ENCODE peak calls at places on chromosomes 13 and 19, in seven cellular contexts. J, B, Z, H, P, Q and O are unnamed samples.

GRCh38 chr19:3194063-3194702 is 8.5 kb downstream of the NCLN start:
- DNase-seq in J (no peak), B (no peak), Z (no peak), H (no peak), P (no peak), Q (no peak), O (no peak)

GRCh38 chr19:50003810-50004419 is 21.3 kb downstream of the VRK3 start:
- DNase-seq in J (no peak), B (peak; percentile 10), Z (peak; percentile 93), H (no peak), P (no peak), Q (no peak), O (no peak)

GRCh38 chr13:114339779-114340534 is 25.7 kb downstream of the CHAMP1 start:
- DNase-seq in J (no peak), B (peak; percentile 62), Z (peak; percentile 32), H (no peak), P (no peak), Q (no peak), O (no peak)

GRCh38 chr19:19460258-19460731 is 54.8 kb downstream of the GATAD2A start:
- DNase-seq in J (no peak), B (no peak), Z (no peak), H (peak; percentile 73), P (no peak), Q (no peak), O (no peak)

GRCh38 chr13:97386832-97387486 is 47.0 kb upstream of the RAP2A start:
- DNase-seq in J (no peak), B (no peak), Z (no peak), H (no peak), P (peak; percentile 62), Q (no peak), O (no peak)

GRCh38 chr19:447816-448546 is 12.9 kb downstream of the SHC2 start:
- DNase-seq in J (no peak), B (no peak), Z (no peak), H (peak; percentile 67), P (no peak), Q (no peak), O (no peak)

GRCh38 chr13:45119469-45119989 is 781 bp upstream of the GTF2F2 start:
- DNase-seq in J (no peak), B (no peak), Z (no peak), H (no peak), P (no peak), Q (no peak), O (no peak)

GRCh38 chr19:14056741-14057356 is 5.0 kb downstream of the PALM3 start:
- DNase-seq in J (no peak), B (no peak), Z (no peak), H (no peak), P (no peak), Q (no peak), O (no peak)

GRCh38 chr19:35211545-35212230 is 16.9 kb downstream of the FAM187B start:
- DNase-seq in J (no peak), B (peak; percentile 19), Z (no peak), H (no peak), P (peak; percentile 80), Q (peak; percentile 17), O (no peak)

GRCh38 chr13:28636078-28636477 is 22.9 kb upstream of the POMP start:
- DNase-seq in J (no peak), B (no peak), Z (no peak), H (no peak), P (no peak), Q (no peak), O (no peak)

GRCh38 chr13:79085021-79085420 is 321.0 kb downstream of the RBM26 start:
- DNase-seq in J (no peak), B (no peak), Z (no peak), H (no peak), P (no peak), Q (no peak), O (no peak)

GRCh38 chr13:27039171-27039701 is 132.4 kb downstream of the USP12 start:
- DNase-seq in J (no peak), B (no peak), Z (no peak), H (no peak), P (no peak), Q (no peak), O (no peak)

GRCh38 chr19:38805180-38805579 is 7.6 kb downstream of the LGALS4 start:
- DNase-seq in J (no peak), B (no peak), Z (peak; percentile 25), H (no peak), P (no peak), Q (no peak), O (no peak)

GRCh38 chr19:38806371-38806770 is 6.4 kb downstream of the LGALS4 start:
- DNase-seq in J (no peak), B (no peak), Z (no peak), H (no peak), P (no peak), Q (no peak), O (no peak)

GRCh38 chr19:38801359-38802095 is 11.2 kb downstream of the LGALS4 start:
- DNase-seq in J (no peak), B (no peak), Z (no peak), H (no peak), P (no peak), Q (no peak), O (no peak)

GRCh38 chr19:38800577-38801347 is 11.8 kb downstream of the LGALS7B start:
- DNase-seq in J (no peak), B (no peak), Z (no peak), H (no peak), P (no peak), Q (no peak), O (no peak)

GRCh38 chr19:38803543-38803942 is 9.2 kb downstream of the LGALS4 start:
- DNase-seq in J (no peak), B (no peak), Z (no peak), H (no peak), P (no peak), Q (no peak), O (no peak)
- TF ChIP-seq CTCF in J (no peak), B (no peak), Z (no peak), H (no peak), P (no peak), Q (no peak), O (no peak)

DNA sequence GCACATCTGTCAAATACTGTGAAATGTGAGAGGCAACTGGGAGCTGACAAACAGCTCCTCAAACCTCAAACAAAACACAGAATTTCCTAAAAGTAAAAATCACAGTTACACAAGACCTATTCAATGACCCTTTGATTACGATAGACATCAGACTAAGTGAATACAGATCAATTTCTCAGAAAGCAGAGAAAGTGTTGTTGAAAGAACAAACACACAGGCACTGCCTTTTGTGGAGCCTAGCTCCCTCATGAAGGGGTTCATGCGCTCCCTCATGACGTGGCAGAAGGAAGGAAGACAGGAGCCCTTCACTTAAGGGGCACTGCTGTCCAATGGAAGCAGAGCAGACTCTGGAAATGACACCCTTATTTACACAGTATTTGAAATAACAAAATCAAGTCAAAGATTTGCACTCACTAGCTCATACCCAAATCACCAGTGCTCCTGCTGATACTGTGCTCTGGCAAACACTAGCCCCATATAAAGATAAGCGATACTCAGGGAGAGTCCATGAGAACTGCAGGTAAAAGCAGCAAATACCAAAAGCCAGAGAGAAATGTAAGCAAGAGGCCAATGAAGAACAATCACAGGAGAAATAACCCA is 144.9 kb downstream of the KLF12 start:
- DNase-seq in J (no peak), B (no peak), Z (no peak), H (no peak), P (no peak), Q (no peak), O (no peak)
- H3K4me3 ChIP-seq in J (no peak overlapping the region), B (no peak overlapping the region), Z (no peak overlapping the region), H (no peak overlapping the region), P (no peak overlapping the region), Q (no peak overlapping the region), O (no peak overlapping the region)

GRCh38 chr13:47455581-47455980 is 545.5 kb downstream of the SUCLA2 start:
- DNase-seq in J (no peak), B (no peak), Z (no peak), H (no peak), P (no peak), Q (no peak), O (no peak)
- TF ChIP-seq CTCF in J (no peak), B (no peak), Z (no peak), H (no peak), P (no peak), Q (no peak), O (peak; percentile 32)

DNA sequence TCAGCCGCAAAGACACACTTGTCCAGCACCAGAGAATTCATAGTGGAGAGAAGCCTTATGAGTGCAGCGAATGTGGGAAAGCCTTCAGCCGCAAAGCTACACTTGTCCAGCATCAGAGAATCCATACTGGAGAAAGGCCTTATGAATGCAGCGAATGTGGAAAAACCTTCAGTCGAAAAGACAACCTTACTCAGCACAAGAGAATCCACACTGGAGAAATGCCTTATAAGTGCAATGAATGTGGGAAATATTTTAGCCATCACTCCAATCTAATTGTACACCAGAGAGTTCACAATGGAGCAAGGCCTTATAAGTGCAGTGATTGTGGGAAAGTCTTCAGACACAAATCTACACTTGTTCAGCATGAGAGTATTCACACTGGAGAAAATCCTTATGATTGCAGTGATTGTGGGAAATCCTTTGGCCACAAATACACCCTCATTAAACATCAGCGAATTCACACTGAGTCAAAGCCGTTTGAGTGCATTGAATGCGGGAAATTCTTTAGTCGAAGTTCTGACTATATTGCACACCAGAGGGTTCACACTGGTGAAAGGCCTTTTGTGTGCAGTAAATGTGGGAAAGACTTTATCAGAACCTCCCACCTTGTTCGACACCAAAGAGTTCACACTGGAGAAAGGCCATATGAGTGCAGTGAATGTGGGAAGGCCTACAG is 6.8 kb downstream of the ZNF134 start:
- DNase-seq in J (no peak), B (no peak), Z (no peak), H (no peak), P (no peak), Q (no peak), O (no peak)
- H3K4me3 ChIP-seq in J (no peak overlapping the region), B (no peak overlapping the region), Z (no peak overlapping the region), H (no peak overlapping the region), P (no peak overlapping the region), Q (no peak overlapping the region), O (no peak overlapping the region)

GRCh38 chr13:101767096-101767495 is 314.6 kb downstream of the ITGBL1 start:
- DNase-seq in J (no peak), B (no peak), Z (no peak), H (no peak), P (no peak), Q (no peak), O (no peak)
- TF ChIP-seq CTCF in J (no peak), B (no peak), Z (no peak), H (no peak), P (no peak), Q (no peak), O (no peak)